ENCODE peak calls at places on chromosomes 11 and 22, in four cellular contexts. O is hippocampal formation; P is stimulated activated CD4-positive, alpha-beta T cell treated with anti-CD3 and anti-CD28 coated beads, Interleukin-4, amount 100 ng/mL, for 4 hours; F is NCI-H2081 treated with DMSO at 0.1 percent for 48 hours. A is an unnamed sample.
A peak's percentile ranks its signal among the peaks of the same experiment; 100 is the strongest.

GRCh38 chr11:95364324-95365295 is 133.6 kb upstream of the SESN3 start:
- DNase-seq in P (no peak), F (no peak), O (no peak), A (no peak)

GRCh38 chr11:69297926-69298777 is 4.2 kb downstream of the MYEOV start:
- DNase-seq in O (peak; percentile 4), P (peak; percentile 6), F (no peak), A (no peak)

GRCh38 chr22:50247748-50248147 is 2.9 kb upstream of the TUBGCP6 start:
- DNase-seq in F (no peak), P (peak; percentile 16), O (no peak), A (peak; percentile 25)

GRCh38 chr22:37019309-37020191 is at the start of the genes MPST and TST:
- DNase-seq in F (no peak), P (peak; percentile 5), O (peak; percentile 74), A (no peak)

GRCh38 chr11:43503417-43503816 is 144.7 kb downstream of the TTC17 start:
- DNase-seq in P (no peak), O (no peak), F (no peak), A (no peak)

GRCh38 chr11:119993732-119994131 is 144.2 kb downstream of the TRIM29 start:
- DNase-seq in F (no peak), O (no peak), P (no peak), A (no peak)

GRCh38 chr11:128715691-128716153 is 21.9 kb downstream of the FLI1 start:
- DNase-seq in P (no peak), F (no peak), O (no peak), A (no peak)

GRCh38 chr11:18312012-18312411 is 9.9 kb downstream of the HPS5 start:
- DNase-seq in F (no peak), P (no peak), O (peak; percentile 19), A (no peak)

GRCh38 chr22:37256075-37256726 is 12.1 kb upstream of the RAC2 start:
- DNase-seq in P (no peak), F (no peak), O (no peak), A (no peak)

GRCh38 chr11:116454020-116454645 is 318.7 kb downstream of the BUD13 start:
- DNase-seq in O (no peak), P (no peak), F (peak; percentile 52), A (no peak)

GRCh38 chr11:35347921-35348331 is 71.4 kb downstream of the SLC1A2 start:
- DNase-seq in P (no peak), O (no peak), F (no peak), A (no peak)

GRCh38 chr11:122145715-122146274 is 29.8 kb upstream of the BLID start:
- DNase-seq in F (no peak), O (no peak), P (no peak), A (no peak)

GRCh38 chr22:46740910-46741785 is 3.1 kb upstream of the CERK start:
- DNase-seq in O (no peak), F (no peak), P (no peak), A (no peak)

GRCh38 chr11:122672892-122673291 is 17.4 kb downstream of the UBASH3B start:
- DNase-seq in P (no peak), F (no peak), O (no peak), A (no peak)

GRCh38 chr11:126423743-126424142 is 68.3 kb downstream of the ST3GAL4 start:
- DNase-seq in O (no peak), P (no peak), F (no peak), A (no peak)

GRCh38 chr22:29308148-29308790 is 1.8 kb downstream of the GAS2L1 start:
- DNase-seq in F (no peak), P (no peak), O (no peak), A (no peak)

GRCh38 chr11:76863196-76863777 is 2.6 kb downstream of the ACER3 start:
- DNase-seq in F (no peak), P (no peak), O (no peak), A (no peak)

GRCh38 chr22:41523464-41524221 is 20.6 kb downstream of the POLR3H start:
- DNase-seq in F (no peak), O (no peak), P (no peak), A (no peak)

GRCh38 chr22:37473437-37473946 is 12.7 kb downstream of the MFNG start:
- DNase-seq in P (no peak), F (no peak), O (no peak), A (no peak)

GRCh38 chr11:76663461-76663760 is 7.1 kb downstream of the LRRC32 start:
- DNase-seq in P (no peak), F (no peak), O (no peak), A (no peak)

GRCh38 chr22:49847751-49848689 is 5.6 kb upstream of the ZBED4 start:
- DNase-seq in F (no peak), O (no peak), P (no peak), A (no peak)

GRCh38 chr11:123472236-123472935 is 42.3 kb downstream of the GRAMD1B start:
- DNase-seq in O (no peak), P (no peak), F (no peak), A (no peak)

GRCh38 chr11:27201454-27202302 is 161.1 kb downstream of the BBOX1 start:
- DNase-seq in F (peak; percentile 58), O (no peak), P (no peak), A (peak; percentile 71)

GRCh38 chr11:66291706-66292542 is at the start of gene TMEM151A:
- DNase-seq in P (no peak), O (no peak), F (no peak), A (no peak)

GRCh38 chr22:49586244-49586748 is 241.4 kb downstream of the BRD1 start:
- DNase-seq in O (no peak), F (no peak), P (no peak), A (no peak)